ENCODE peak calls at places on chromosomes 2 and 18, in nine cellular contexts. One of them, this sample, is unnamed.

GRCh38 chr2:88451647-88452150 is 794 bp downstream of the FOXI3 start:
- DNase-seq in adrenal gland: no peak
- DNase-seq in epithelial cell of proximal tubule: no peak
- DNase-seq in nephron progenitor cell: no peak
- DNase-seq in neural crest cell: peak; percentile 20
- DNase-seq in OCI-LY7: no peak
- DNase-seq in fibroblast of the aortic adventitia: no peak
- DNase-seq in CD4-positive, alpha-beta T cell: no peak
- DNase-seq in Panc1: no peak
- DNase-seq in this sample: peak; percentile 28

GRCh38 chr2:218991674-218992168 is 1.5 kb downstream of the CRYBA2 start:
- DNase-seq in adrenal gland: no peak
- DNase-seq in epithelial cell of proximal tubule: no peak
- DNase-seq in nephron progenitor cell: peak; percentile 45
- DNase-seq in neural crest cell: no peak
- DNase-seq in OCI-LY7: no peak
- DNase-seq in fibroblast of the aortic adventitia: peak; percentile 37
- DNase-seq in CD4-positive, alpha-beta T cell: no peak
- DNase-seq in Panc1: no peak
- DNase-seq in this sample: no peak

GRCh38 chr2:240959941-240960308 is 38.5 kb upstream of the SNED1 start:
- DNase-seq in adrenal gland: no peak
- DNase-seq in epithelial cell of proximal tubule: no peak
- DNase-seq in nephron progenitor cell: peak; percentile 6
- DNase-seq in neural crest cell: no peak
- DNase-seq in OCI-LY7: no peak
- DNase-seq in fibroblast of the aortic adventitia: no peak
- DNase-seq in CD4-positive, alpha-beta T cell: no peak
- DNase-seq in Panc1: no peak
- DNase-seq in this sample: no peak

GRCh38 chr2:41710944-41711343 is 336.9 kb upstream of the PKDCC start:
- DNase-seq in adrenal gland: no peak
- DNase-seq in epithelial cell of proximal tubule: no peak
- DNase-seq in nephron progenitor cell: no peak
- DNase-seq in neural crest cell: no peak
- DNase-seq in OCI-LY7: no peak
- DNase-seq in fibroblast of the aortic adventitia: peak; percentile 51
- DNase-seq in CD4-positive, alpha-beta T cell: no peak
- DNase-seq in Panc1: no peak
- DNase-seq in this sample: no peak

GRCh38 chr2:176814740-176815367 is 397.7 kb upstream of the HNRNPA3 start:
- DNase-seq in adrenal gland: no peak
- DNase-seq in epithelial cell of proximal tubule: no peak
- DNase-seq in nephron progenitor cell: no peak
- DNase-seq in neural crest cell: no peak
- DNase-seq in OCI-LY7: peak; percentile 78
- DNase-seq in fibroblast of the aortic adventitia: peak; percentile 36
- DNase-seq in CD4-positive, alpha-beta T cell: no peak
- DNase-seq in Panc1: peak; percentile 4
- DNase-seq in this sample: no peak

GRCh38 chr2:38095996-38096861 is 20.3 kb upstream of the CYP1B1 start:
- DNase-seq in adrenal gland: no peak
- DNase-seq in epithelial cell of proximal tubule: no peak
- DNase-seq in nephron progenitor cell: peak; percentile 13
- DNase-seq in neural crest cell: no peak
- DNase-seq in OCI-LY7: no peak
- DNase-seq in fibroblast of the aortic adventitia: peak; percentile 83
- DNase-seq in CD4-positive, alpha-beta T cell: no peak
- DNase-seq in Panc1: no peak
- DNase-seq in this sample: peak; percentile 20

GRCh38 chr18:80154293-80154692 is 45.2 kb downstream of the ADNP2 start:
- DNase-seq in adrenal gland: no peak
- DNase-seq in epithelial cell of proximal tubule: no peak
- DNase-seq in nephron progenitor cell: no peak
- DNase-seq in neural crest cell: no peak
- DNase-seq in OCI-LY7: peak; percentile 36
- DNase-seq in fibroblast of the aortic adventitia: peak; percentile 29
- DNase-seq in CD4-positive, alpha-beta T cell: no peak
- DNase-seq in Panc1: no peak
- DNase-seq in this sample: no peak

GRCh38 chr2:226984461-226985226 is 148.8 kb downstream of the RHBDD1 start:
- DNase-seq in adrenal gland: no peak
- DNase-seq in epithelial cell of proximal tubule: no peak
- DNase-seq in nephron progenitor cell: no peak
- DNase-seq in neural crest cell: no peak
- DNase-seq in OCI-LY7: peak; percentile 83
- DNase-seq in fibroblast of the aortic adventitia: no peak
- DNase-seq in CD4-positive, alpha-beta T cell: no peak
- DNase-seq in Panc1: no peak
- DNase-seq in this sample: no peak

GRCh38 chr2:241724259-241724974 is 10.0 kb upstream of the D2HGDH start:
- DNase-seq in adrenal gland: no peak
- DNase-seq in epithelial cell of proximal tubule: no peak
- DNase-seq in nephron progenitor cell: no peak
- DNase-seq in neural crest cell: no peak
- DNase-seq in OCI-LY7: no peak
- DNase-seq in fibroblast of the aortic adventitia: no peak
- DNase-seq in CD4-positive, alpha-beta T cell: no peak
- DNase-seq in Panc1: no peak
- DNase-seq in this sample: no peak

GRCh38 chr2:167803449-167803988 is 443.9 kb downstream of the STK39 start:
- DNase-seq in adrenal gland: no peak
- DNase-seq in epithelial cell of proximal tubule: no peak
- DNase-seq in nephron progenitor cell: no peak
- DNase-seq in neural crest cell: no peak
- DNase-seq in OCI-LY7: no peak
- DNase-seq in fibroblast of the aortic adventitia: no peak
- DNase-seq in CD4-positive, alpha-beta T cell: no peak
- DNase-seq in Panc1: no peak
- DNase-seq in this sample: no peak

GRCh38 chr2:220966636-220967035 is 605.5 kb downstream of the EPHA4 start:
- DNase-seq in adrenal gland: no peak
- DNase-seq in epithelial cell of proximal tubule: peak; percentile 69
- DNase-seq in nephron progenitor cell: no peak
- DNase-seq in neural crest cell: no peak
- DNase-seq in OCI-LY7: no peak
- DNase-seq in fibroblast of the aortic adventitia: peak; percentile 16
- DNase-seq in CD4-positive, alpha-beta T cell: no peak
- DNase-seq in Panc1: no peak
- DNase-seq in this sample: no peak

GRCh38 chr2:184351126-184351525 is 247.2 kb upstream of the ZNF804A start:
- DNase-seq in adrenal gland: no peak
- DNase-seq in epithelial cell of proximal tubule: no peak
- DNase-seq in nephron progenitor cell: no peak
- DNase-seq in neural crest cell: no peak
- DNase-seq in OCI-LY7: no peak
- DNase-seq in fibroblast of the aortic adventitia: no peak
- DNase-seq in CD4-positive, alpha-beta T cell: no peak
- DNase-seq in Panc1: no peak
- DNase-seq in this sample: no peak

GRCh38 chr2:8659735-8660492 is 21.9 kb upstream of the ID2 start:
- DNase-seq in adrenal gland: peak; percentile 70
- DNase-seq in epithelial cell of proximal tubule: no peak
- DNase-seq in nephron progenitor cell: no peak
- DNase-seq in neural crest cell: no peak
- DNase-seq in OCI-LY7: no peak
- DNase-seq in fibroblast of the aortic adventitia: no peak
- DNase-seq in CD4-positive, alpha-beta T cell: no peak
- DNase-seq in Panc1: no peak
- DNase-seq in this sample: no peak

GRCh38 chr2:8661235-8661634 is 20.6 kb upstream of the ID2 start:
- DNase-seq in adrenal gland: no peak
- DNase-seq in epithelial cell of proximal tubule: no peak
- DNase-seq in nephron progenitor cell: no peak
- DNase-seq in neural crest cell: no peak
- DNase-seq in OCI-LY7: no peak
- DNase-seq in fibroblast of the aortic adventitia: no peak
- DNase-seq in CD4-positive, alpha-beta T cell: no peak
- DNase-seq in Panc1: no peak
- DNase-seq in this sample: no peak

GRCh38 chr2:8661736-8662135 is 20.1 kb upstream of the ID2 start:
- DNase-seq in adrenal gland: no peak
- DNase-seq in epithelial cell of proximal tubule: no peak
- DNase-seq in nephron progenitor cell: no peak
- DNase-seq in neural crest cell: no peak
- DNase-seq in OCI-LY7: no peak
- DNase-seq in fibroblast of the aortic adventitia: peak; percentile 84
- DNase-seq in CD4-positive, alpha-beta T cell: no peak
- DNase-seq in Panc1: no peak
- DNase-seq in this sample: no peak

GRCh38 chr2:8663997-8664396 is 17.9 kb upstream of the ID2 start:
- DNase-seq in adrenal gland: no peak
- DNase-seq in epithelial cell of proximal tubule: no peak
- DNase-seq in nephron progenitor cell: no peak
- DNase-seq in neural crest cell: no peak
- DNase-seq in OCI-LY7: no peak
- DNase-seq in fibroblast of the aortic adventitia: no peak
- DNase-seq in CD4-positive, alpha-beta T cell: no peak
- DNase-seq in Panc1: no peak
- DNase-seq in this sample: no peak

DNA sequence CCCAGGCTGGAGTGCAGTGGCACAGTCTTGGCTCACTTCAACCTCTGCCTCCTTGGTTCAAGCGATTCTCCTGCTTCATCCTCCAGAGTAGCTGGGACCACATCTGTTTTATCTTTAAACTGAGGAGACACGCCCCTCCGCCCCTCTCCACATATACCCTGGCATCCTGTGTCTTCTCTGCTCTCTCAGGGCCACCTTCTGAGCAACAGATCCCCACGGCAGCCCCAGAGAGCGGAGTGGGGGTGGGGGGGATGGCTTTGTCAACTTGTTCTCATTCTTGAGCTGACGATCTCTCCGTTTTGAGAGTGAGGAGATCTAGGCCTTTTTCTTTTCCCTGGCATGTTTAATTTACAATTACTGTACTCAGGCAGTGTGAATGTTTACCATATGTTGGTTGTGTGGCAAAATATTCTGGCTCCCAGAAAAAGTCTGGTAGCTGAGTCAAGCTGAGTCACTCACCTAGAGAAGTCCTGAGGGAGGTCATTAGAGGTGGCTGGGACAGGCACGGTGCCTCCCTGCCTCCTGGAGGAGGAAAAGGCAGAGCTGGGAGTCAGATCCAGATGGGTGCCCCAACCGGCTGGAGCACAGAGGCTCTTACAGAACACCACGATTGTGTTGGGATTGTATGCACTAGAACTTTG is 19.5 kb upstream of the ID2 start:
- DNase-seq in adrenal gland: peak; percentile 60
- DNase-seq in epithelial cell of proximal tubule: no peak
- DNase-seq in nephron progenitor cell: no peak
- DNase-seq in neural crest cell: no peak
- DNase-seq in OCI-LY7: no peak
- DNase-seq in fibroblast of the aortic adventitia: peak; percentile 71
- DNase-seq in CD4-positive, alpha-beta T cell: no peak
- DNase-seq in Panc1: no peak
- DNase-seq in this sample: no peak
- TF ChIP-seq CTCF in adrenal gland: no peak
- TF ChIP-seq CTCF in epithelial cell of proximal tubule: peak; percentile 51
- TF ChIP-seq CTCF in nephron progenitor cell: no peak
- TF ChIP-seq CTCF in neural crest cell: no peak
- TF ChIP-seq CTCF in OCI-LY7: no peak
- TF ChIP-seq CTCF in fibroblast of the aortic adventitia: no peak
- TF ChIP-seq CTCF in CD4-positive, alpha-beta T cell: no peak
- TF ChIP-seq CTCF in Panc1: no peak
- TF ChIP-seq CTCF in this sample: no peak

GRCh38 chr2:222916229-222917197 is 55.7 kb downstream of the ACSL3 start:
- DNase-seq in adrenal gland: no peak
- DNase-seq in epithelial cell of proximal tubule: no peak
- DNase-seq in nephron progenitor cell: no peak
- DNase-seq in neural crest cell: no peak
- DNase-seq in OCI-LY7: no peak
- DNase-seq in fibroblast of the aortic adventitia: peak; percentile 43
- DNase-seq in CD4-positive, alpha-beta T cell: no peak
- DNase-seq in Panc1: no peak
- DNase-seq in this sample: no peak
- TF ChIP-seq CTCF in adrenal gland: no peak
- TF ChIP-seq CTCF in epithelial cell of proximal tubule: no peak
- TF ChIP-seq CTCF in nephron progenitor cell: peak; percentile 6
- TF ChIP-seq CTCF in neural crest cell: peak; percentile 31
- TF ChIP-seq CTCF in OCI-LY7: peak; percentile 44
- TF ChIP-seq CTCF in fibroblast of the aortic adventitia: peak; percentile 26
- TF ChIP-seq CTCF in CD4-positive, alpha-beta T cell: no peak
- TF ChIP-seq CTCF in Panc1: no peak
- TF ChIP-seq CTCF in this sample: peak; percentile 22

DNA sequence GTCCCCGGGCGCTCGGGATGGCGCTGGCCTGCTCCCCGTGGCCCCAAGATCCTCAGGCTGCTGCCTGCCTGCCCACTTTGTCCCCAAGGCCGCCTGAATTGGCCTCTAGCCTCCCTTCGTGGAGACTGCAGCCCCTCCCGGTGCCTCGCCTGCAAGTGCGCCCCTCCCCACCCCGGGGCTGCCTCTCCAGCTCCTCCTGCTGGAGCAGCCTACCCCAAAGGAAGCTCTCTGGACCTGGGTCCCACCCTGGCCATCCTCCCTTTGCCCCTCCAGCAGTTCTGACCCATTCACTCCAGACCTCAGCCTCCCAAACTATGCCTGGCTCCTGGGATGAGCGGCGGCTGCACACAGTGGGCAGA is 6.2 kb downstream of the ESPNL start:
- DNase-seq in adrenal gland: peak; percentile 4
- DNase-seq in epithelial cell of proximal tubule: no peak
- DNase-seq in nephron progenitor cell: no peak
- DNase-seq in neural crest cell: no peak
- DNase-seq in OCI-LY7: no peak
- DNase-seq in fibroblast of the aortic adventitia: no peak
- DNase-seq in CD4-positive, alpha-beta T cell: no peak
- DNase-seq in Panc1: no peak
- DNase-seq in this sample: no peak
- TF ChIP-seq CTCF in adrenal gland: no peak
- TF ChIP-seq CTCF in epithelial cell of proximal tubule: peak; percentile 18
- TF ChIP-seq CTCF in nephron progenitor cell: no peak
- TF ChIP-seq CTCF in neural crest cell: no peak
- TF ChIP-seq CTCF in OCI-LY7: peak; percentile 15
- TF ChIP-seq CTCF in fibroblast of the aortic adventitia: no peak
- TF ChIP-seq CTCF in CD4-positive, alpha-beta T cell: no peak
- TF ChIP-seq CTCF in Panc1: no peak
- TF ChIP-seq CTCF in this sample: no peak

DNA sequence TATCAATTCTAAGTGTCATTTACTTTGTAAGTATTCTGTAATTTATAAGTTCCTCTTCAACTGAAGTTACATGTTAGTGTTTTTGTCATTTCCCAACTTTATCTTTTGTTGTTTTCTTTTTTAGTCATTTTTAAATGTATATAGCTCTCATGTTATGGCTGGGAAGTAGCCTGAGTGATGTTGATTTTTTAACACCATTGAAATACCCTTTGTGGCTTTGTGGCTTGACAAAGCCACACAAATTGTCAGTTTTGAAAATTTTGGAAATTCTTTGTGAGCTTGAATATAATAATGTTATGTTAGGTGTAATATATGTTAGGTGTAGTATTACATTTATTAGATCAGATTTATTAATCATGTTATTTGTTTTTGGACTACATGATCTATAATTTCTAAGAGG is 16.7 kb downstream of the DNAJC10 start:
- DNase-seq in adrenal gland: no peak
- DNase-seq in epithelial cell of proximal tubule: no peak
- DNase-seq in nephron progenitor cell: no peak
- DNase-seq in neural crest cell: no peak
- DNase-seq in OCI-LY7: no peak
- DNase-seq in fibroblast of the aortic adventitia: no peak
- DNase-seq in CD4-positive, alpha-beta T cell: no peak
- DNase-seq in Panc1: no peak
- DNase-seq in this sample: no peak
- TF ChIP-seq CTCF in adrenal gland: no peak
- TF ChIP-seq CTCF in epithelial cell of proximal tubule: no peak
- TF ChIP-seq CTCF in nephron progenitor cell: no peak
- TF ChIP-seq CTCF in neural crest cell: no peak
- TF ChIP-seq CTCF in OCI-LY7: no peak
- TF ChIP-seq CTCF in fibroblast of the aortic adventitia: no peak
- TF ChIP-seq CTCF in CD4-positive, alpha-beta T cell: no peak
- TF ChIP-seq CTCF in Panc1: no peak
- TF ChIP-seq CTCF in this sample: no peak

This sample was measured in progenitor cell of endocrine pancreas.